ENCODE peak calls at places on chromosomes 11 and 22, in five cellular contexts. E, P, X, R and M are unnamed samples.

GRCh38 chr11:118274184-118274583 is 10.1 kb upstream of the MPZL2 start:
- DNase-seq in E (no peak), X (no peak), P (no peak), R (no peak), M (no peak)

GRCh38 chr22:46009730-46010129 is 32.8 kb upstream of the WNT7B start:
- DNase-seq in R (no peak), E (no peak), X (no peak), P (no peak), M (no peak)

GRCh38 chr22:40597541-40598453 is 38.7 kb downstream of the MRTFA start:
- DNase-seq in E (peak; percentile 19), X (no peak), R (no peak), P (no peak), M (no peak)

GRCh38 chr11:77144854-77145428 is 16.9 kb downstream of the MYO7A start:
- DNase-seq in R (no peak), P (no peak), X (no peak), E (no peak), M (no peak)

GRCh38 chr22:23569291-23569690 is 10.8 kb downstream of the IGLL1 start:
- DNase-seq in E (no peak), P (no peak), R (no peak), X (no peak), M (no peak)

GRCh38 chr22:50714631-50715179 is 23.3 kb upstream of the ACR start:
- DNase-seq in X (no peak), E (no peak), P (no peak), R (no peak), M (no peak)

GRCh38 chr11:118623291-118623655 is 15.9 kb downstream of the PHLDB1 start:
- DNase-seq in X (no peak), E (peak; percentile 28), R (no peak), P (no peak), M (no peak)

GRCh38 chr11:3841426-3842304 is 906 bp upstream of the RHOG start:
- DNase-seq in P (peak; percentile 86), E (peak; percentile 89), R (peak; percentile 87), X (peak; percentile 59), M (peak; percentile 81)

GRCh38 chr11:41206388-41206787 is 253.1 kb downstream of the LRRC4C start:
- DNase-seq in X (no peak), R (no peak), E (no peak), P (no peak), M (no peak)

GRCh38 chr11:44188643-44189042 is 93.2 kb downstream of the EXT2 start:
- DNase-seq in R (no peak), P (no peak), X (no peak), E (peak; percentile 24), M (no peak)

GRCh38 chr11:126426126-126426525 is 70.6 kb downstream of the ST3GAL4 start:
- DNase-seq in E (no peak), P (no peak), R (no peak), X (no peak), M (no peak)

GRCh38 chr22:37544955-37545702 is 15.2 kb upstream of the CDC42EP1 start:
- DNase-seq in E (peak; percentile 58), R (peak; percentile 90), X (no peak), P (peak; percentile 83), M (peak; percentile 70)

GRCh38 chr22:19663286-19663815 is 51.0 kb upstream of the SEPTIN5 start:
- DNase-seq in R (no peak), P (no peak), E (peak; percentile 83), X (peak; percentile 66), M (no peak)

GRCh38 chr22:36771376-36772063 is 4.4 kb downstream of the IFT27 start:
- DNase-seq in E (no peak), X (no peak), P (peak; percentile 1), R (no peak), M (no peak)

GRCh38 chr11:27427183-27427980 is 45.2 kb downstream of the LGR4 start:
- DNase-seq in E (peak; percentile 38), P (no peak), X (no peak), R (no peak), M (no peak)

GRCh38 chr22:24497879-24498278 is 2.7 kb downstream of the UPB1 start:
- DNase-seq in X (no peak), P (no peak), R (no peak), E (no peak), M (no peak)

GRCh38 chr11:132311703-132312102 is 941.3 kb downstream of the NTM start:
- DNase-seq in R (no peak), E (no peak), X (no peak), P (no peak), M (no peak)

GRCh38 chr11:132312161-132312560 is 941.7 kb downstream of the NTM start:
- DNase-seq in P (no peak), E (peak; percentile 82), X (peak; percentile 68), R (no peak), M (no peak)

GRCh38 chr11:132312616-132313210 is 942.3 kb downstream of the NTM start:
- DNase-seq in R (peak; percentile 24), P (peak; percentile 70), X (peak; percentile 38), E (peak; percentile 46), M (peak; percentile 22)

GRCh38 chr11:132307309-132308020 is 937.0 kb downstream of the NTM start:
- DNase-seq in E (no peak), X (no peak), R (no peak), P (no peak), M (no peak)

GRCh38 chr11:132310390-132311375 is 940.3 kb downstream of the NTM start:
- DNase-seq in R (no peak), E (no peak), P (no peak), X (no peak), M (no peak)
- TF ChIP-seq CTCF in R (no peak), E (no peak), P (no peak), X (no peak), M (no peak)

GRCh38 chr11:17121981-17122380 is 44.5 kb upstream of the RPS13 start:
- DNase-seq in R (no peak), X (no peak), P (no peak), E (no peak), M (no peak)
- TF ChIP-seq CTCF in R (no peak), X (no peak), P (no peak), E (no peak), M (no peak)

GRCh38 chr11:66068154-66068821 is 1.8 kb upstream of the PACS1 start:
- DNase-seq in R (peak; percentile 87), X (peak; percentile 49), E (peak; percentile 62), P (peak; percentile 85), M (peak; percentile 88)

GRCh38 chr11:66070604-66071325 is 693 bp downstream of the PACS1 start:
- DNase-seq in E (peak; percentile 51), X (no peak), R (peak; percentile 47), P (peak; percentile 45), M (peak; percentile 44)

GRCh38 chr11:66071326-66071870 is 1.3 kb downstream of the PACS1 start:
- DNase-seq in P (no peak), R (no peak), E (no peak), X (no peak), M (no peak)

GRCh38 chr11:66068923-66069714 is 953 bp upstream of the PACS1 start:
- DNase-seq in R (no peak), X (no peak), E (peak; percentile 44), P (no peak), M (no peak)

GRCh38 chr11:66069715-66070603 is at the start of gene PACS1:
- DNase-seq in P (peak; percentile 84), R (peak; percentile 92), X (no peak), E (peak; percentile 76), M (peak; percentile 75)
- TF ChIP-seq CTCF in P (no peak), R (no peak), X (peak; percentile 1), E (no peak), M (no peak)

GRCh38 chr11:18650859-18651557 is 16.9 kb upstream of the SPTY2D1 start:
- DNase-seq in E (peak; percentile 45), X (peak; percentile 26), R (peak; percentile 55), P (peak; percentile 64), M (no peak)
- TF ChIP-seq CTCF in E (peak; percentile 67), X (peak; percentile 52), R (peak; percentile 83), P (peak; percentile 54), M (no peak)

GRCh38 chr22:35496768-35497312 is 43.8 kb upstream of the RASD2 start:
- DNase-seq in E (no peak), R (no peak), P (no peak), X (no peak), M (no peak)
- TF ChIP-seq CTCF in E (no peak), R (no peak), P (no peak), X (no peak), M (no peak)

GRCh38 chr11:61695917-61696316 is 15.7 kb downstream of the DAGLA start:
- DNase-seq in R (no peak), E (peak; percentile 55), X (no peak), P (no peak), M (no peak)
- TF ChIP-seq CTCF in R (no peak), E (peak; percentile 21), X (peak; percentile 7), P (no peak), M (no peak)

GRCh38 chr11:72238492-72239295 is 5.3 kb downstream of the PHOX2A start:
- DNase-seq in P (no peak), R (no peak), E (no peak), X (no peak), M (peak; percentile 17)
- TF ChIP-seq CTCF in P (no peak), R (no peak), E (no peak), X (no peak), M (no peak)